ENCODE peak calls at places on chromosomes 3 and 15, in five cellular contexts. One of them, this sample, is unnamed.

GRCh38 chr15:52137432-52138357 is 25.1 kb upstream of the BCL2L10 start:
- DNase-seq in fibroblast of lung: no peak
- DNase-seq in fibroblast of the conjunctiva: no peak
- DNase-seq in central memory CD4-positive, alpha-beta T cell: no peak
- DNase-seq in SIG-M5: peak
- DNase-seq in this sample: no peak

GRCh38 chr3:11452988-11453847 is 181.0 kb downstream of the ATG7 start:
- DNase-seq in fibroblast of lung: peak
- DNase-seq in fibroblast of the conjunctiva: no peak
- DNase-seq in central memory CD4-positive, alpha-beta T cell: no peak
- DNase-seq in SIG-M5: no peak
- DNase-seq in this sample: peak

GRCh38 chr15:78110096-78110495 is 17.7 kb downstream of the SH2D7 start:
- DNase-seq in fibroblast of lung: no peak
- DNase-seq in fibroblast of the conjunctiva: no peak
- DNase-seq in central memory CD4-positive, alpha-beta T cell: no peak
- DNase-seq in SIG-M5: no peak
- DNase-seq in this sample: no peak

GRCh38 chr3:178054505-178054904 is 481.7 kb upstream of the KCNMB2 start:
- DNase-seq in fibroblast of lung: peak
- DNase-seq in fibroblast of the conjunctiva: no peak
- DNase-seq in central memory CD4-positive, alpha-beta T cell: no peak
- DNase-seq in SIG-M5: no peak
- DNase-seq in this sample: no peak

GRCh38 chr15:52331490-52332240 is 36.1 kb upstream of the MYO5C start:
- DNase-seq in fibroblast of lung: peak
- DNase-seq in fibroblast of the conjunctiva: peak
- DNase-seq in central memory CD4-positive, alpha-beta T cell: peak
- DNase-seq in SIG-M5: no peak
- DNase-seq in this sample: peak

GRCh38 chr3:100875239-100875638 is 118.0 kb downstream of the ABI3BP start:
- DNase-seq in fibroblast of lung: peak
- DNase-seq in fibroblast of the conjunctiva: peak
- DNase-seq in central memory CD4-positive, alpha-beta T cell: no peak
- DNase-seq in SIG-M5: no peak
- DNase-seq in this sample: peak

GRCh38 chr3:48402907-48403306 is 27.0 kb downstream of the PLXNB1 start:
- DNase-seq in fibroblast of lung: no peak
- DNase-seq in fibroblast of the conjunctiva: no peak
- DNase-seq in central memory CD4-positive, alpha-beta T cell: no peak
- DNase-seq in SIG-M5: no peak
- DNase-seq in this sample: no peak

GRCh38 chr3:13376091-13376490 is 44.0 kb downstream of the NUP210 start:
- DNase-seq in fibroblast of lung: no peak
- DNase-seq in fibroblast of the conjunctiva: no peak
- DNase-seq in central memory CD4-positive, alpha-beta T cell: no peak
- DNase-seq in SIG-M5: no peak
- DNase-seq in this sample: no peak

GRCh38 chr3:14532691-14533456 is 7.3 kb downstream of the GRIP2 start:
- DNase-seq in fibroblast of lung: no peak
- DNase-seq in fibroblast of the conjunctiva: no peak
- DNase-seq in central memory CD4-positive, alpha-beta T cell: no peak
- DNase-seq in SIG-M5: no peak
- DNase-seq in this sample: peak

GRCh38 chr15:100768501-100768931 is 111.1 kb upstream of the ALDH1A3 start:
- DNase-seq in fibroblast of lung: no peak
- DNase-seq in fibroblast of the conjunctiva: no peak
- DNase-seq in central memory CD4-positive, alpha-beta T cell: no peak
- DNase-seq in SIG-M5: no peak
- DNase-seq in this sample: no peak

GRCh38 chr3:195892355-195893120 is 15.8 kb downstream of the TNK2 start:
- DNase-seq in fibroblast of lung: peak
- DNase-seq in fibroblast of the conjunctiva: no peak
- DNase-seq in central memory CD4-positive, alpha-beta T cell: no peak
- DNase-seq in SIG-M5: no peak
- DNase-seq in this sample: no peak

GRCh38 chr3:79517766-79518413 is 249.9 kb downstream of the ROBO1 start:
- DNase-seq in fibroblast of lung: peak
- DNase-seq in fibroblast of the conjunctiva: peak
- DNase-seq in central memory CD4-positive, alpha-beta T cell: no peak
- DNase-seq in SIG-M5: no peak
- DNase-seq in this sample: peak

GRCh38 chr15:88748651-88749050 is 54.6 kb upstream of the ACAN start:
- DNase-seq in fibroblast of lung: no peak
- DNase-seq in fibroblast of the conjunctiva: no peak
- DNase-seq in central memory CD4-positive, alpha-beta T cell: no peak
- DNase-seq in SIG-M5: no peak
- DNase-seq in this sample: no peak

GRCh38 chr3:70250451-70250850 is 62.0 kb downstream of the MDFIC2 start:
- DNase-seq in fibroblast of lung: no peak
- DNase-seq in fibroblast of the conjunctiva: no peak
- DNase-seq in central memory CD4-positive, alpha-beta T cell: no peak
- DNase-seq in SIG-M5: no peak
- DNase-seq in this sample: no peak

GRCh38 chr15:94327356-94327936 is 96.1 kb downstream of the MCTP2 start:
- DNase-seq in fibroblast of lung: peak
- DNase-seq in fibroblast of the conjunctiva: peak
- DNase-seq in central memory CD4-positive, alpha-beta T cell: no peak
- DNase-seq in SIG-M5: no peak
- DNase-seq in this sample: peak